ENCODE peak calls at places on chromosomes 3 and 15, in ten cellular contexts. E, Y, J, P, U, D, M, A, T and S are unnamed samples.

GRCh38 chr15:74832826-74833225 is 6.4 kb downstream of the CPLX3 start:
- DNase-seq in E (no peak), U (no peak), Y (no peak), J (no peak), P (no peak), T (no peak), M (no peak), A (no peak), D (no peak), S (no peak)

GRCh38 chr3:16338999-16339398 is 74.0 kb downstream of the OXNAD1 start:
- DNase-seq in A (peak; percentile 59), D (no peak), M (peak; percentile 7), E (no peak), U (no peak), T (no peak), Y (no peak), J (no peak), P (no peak), S (no peak)

GRCh38 chr15:99511865-99512632 is 53.7 kb upstream of the MEF2A start:
- DNase-seq in Y (no peak), A (no peak), E (no peak), D (peak; percentile 51), M (no peak), U (no peak), P (no peak), J (no peak), T (no peak), S (no peak)

GRCh38 chr3:128988286-128988685 is 5.6 kb downstream of the CFAP92 start:
- DNase-seq in P (no peak), M (no peak), T (no peak), D (no peak), J (no peak), Y (no peak), A (no peak), E (no peak), U (no peak), S (no peak)

GRCh38 chr3:64530434-64531049 is 157.3 kb downstream of the ADAMTS9 start:
- DNase-seq in J (peak; percentile 39), D (peak; percentile 61), T (no peak), Y (no peak), P (peak; percentile 75), M (peak; percentile 26), A (no peak), E (no peak), U (no peak), S (peak; percentile 57)

GRCh38 chr3:159146856-159147255 is 345.0 kb downstream of the MFSD1 start:
- DNase-seq in D (no peak), A (no peak), M (no peak), U (no peak), Y (no peak), J (no peak), E (no peak), P (no peak), T (no peak), S (no peak)

GRCh38 chr15:52652984-52653383 is 26.2 kb downstream of the ATOSA start:
- DNase-seq in E (no peak), T (no peak), A (no peak), Y (no peak), D (no peak), J (no peak), U (no peak), P (no peak), M (no peak), S (no peak)

GRCh38 chr3:71478568-71478967 is 105.0 kb downstream of the FOXP1 start:
- DNase-seq in A (peak; percentile 84), M (no peak), Y (no peak), T (no peak), E (no peak), U (no peak), J (no peak), D (no peak), P (no peak), S (no peak)

GRCh38 chr3:112333002-112333385 is at the start of gene CD200:
- DNase-seq in D (peak; percentile 32), Y (peak; percentile 51), M (no peak), A (peak; percentile 51), U (peak; percentile 71), T (peak; percentile 15), P (peak; percentile 48), E (peak; percentile 26), J (peak; percentile 58), S (peak; percentile 76)

GRCh38 chr15:62976301-62976842 is 66.2 kb upstream of the TPM1 start:
- DNase-seq in A (no peak), E (no peak), P (no peak), T (no peak), Y (no peak), U (no peak), D (no peak), M (no peak), J (no peak), S (no peak)

GRCh38 chr3:138025553-138025952 is 15.6 kb downstream of the CLDN18 start:
- DNase-seq in D (no peak), J (no peak), Y (no peak), U (no peak), P (no peak), E (no peak), A (no peak), T (no peak), M (no peak), S (no peak)

GRCh38 chr3:102038477-102039142 is 189.3 kb downstream of the NFKBIZ start:
- DNase-seq in Y (no peak), U (no peak), E (no peak), J (no peak), P (no peak), M (no peak), A (no peak), D (peak; percentile 78), T (no peak), S (no peak)

GRCh38 chr15:52146776-52147175 is 34.2 kb upstream of the BCL2L10 start:
- DNase-seq in A (no peak), Y (no peak), U (no peak), T (no peak), M (no peak), P (no peak), E (no peak), D (no peak), J (no peak), S (no peak)

GRCh38 chr15:34514251-34514760 is 69.1 kb downstream of the GOLGA8B start:
- DNase-seq in T (no peak), J (peak; percentile 32), U (peak; percentile 63), D (peak; percentile 4), A (no peak), E (no peak), P (peak; percentile 52), Y (no peak), M (peak; percentile 51), S (no peak)